ENCODE peak calls at places on chromosomes 6 and 20, in ten cellular contexts. Q, H, C, E, K, A, B, N, P and S are unnamed samples. For H3K27me3 and H3K4me1, the result is how much of the 10 kb centered on the place peaks cover.

GRCh38 chr6:36296240-36296639 is 26.4 kb downstream of the PNPLA1 start:
- DNase-seq in C (no peak), P (peak), H (no peak), A (no peak), N (no peak), B (no peak), Q (no peak), E (no peak), K (no peak), S (no peak)

GRCh38 chr6:14092301-14092700 is 25.3 kb upstream of the CD83 start:
- DNase-seq in C (no peak), N (no peak), P (no peak), K (no peak), H (no peak), E (no peak), B (no peak), Q (no peak), A (no peak), S (no peak)

GRCh38 chr6:20112206-20112605 is 100.1 kb downstream of the MBOAT1 start:
- DNase-seq in K (no peak), Q (no peak), N (no peak), P (no peak), E (no peak), B (no peak), C (no peak), H (no peak), A (no peak), S (no peak)

GRCh38 chr20:62632575-62632974 is 9.7 kb upstream of the SLCO4A1 start:
- DNase-seq in N (no peak), B (no peak), E (no peak), C (no peak), K (no peak), A (no peak), P (no peak), H (no peak), Q (no peak), S (no peak)

GRCh38 chr6:167566711-167567141 is 241.8 kb downstream of the TTLL2 start:
- DNase-seq in K (no peak), B (no peak), Q (no peak), A (no peak), P (no peak), N (no peak), H (no peak), E (no peak), C (no peak), S (no peak)

GRCh38 chr6:73648166-73648565 is 5.6 kb downstream of the SLC17A5 start:
- DNase-seq in K (no peak), H (no peak), A (no peak), E (no peak), Q (no peak), N (no peak), C (no peak), P (peak), B (no peak), S (no peak)

GRCh38 chr6:134853111-134854055 is 96.5 kb downstream of the ALDH8A1 start:
- DNase-seq in N (no peak), E (no peak), P (peak), B (no peak), C (no peak), A (no peak), H (no peak), K (no peak), Q (no peak), S (no peak)

GRCh38 chr6:35919085-35919826 is 1.6 kb downstream of the SRPK1 start:
- DNase-seq in P (peak), E (no peak), K (no peak), B (peak), C (no peak), Q (no peak), H (peak), N (no peak), A (no peak), S (no peak)

GRCh38 chr6:155521719-155522118 is 66.1 kb upstream of the NOX3 start:
- DNase-seq in C (no peak), B (no peak), A (no peak), K (no peak), H (peak), E (no peak), N (no peak), P (peak), Q (no peak), S (no peak)

GRCh38 chr6:152893187-152893586 is 89.7 kb downstream of the FBXO5 start:
- DNase-seq in B (no peak), P (no peak), C (no peak), E (no peak), Q (no peak), K (no peak), A (no peak), N (no peak), H (no peak), S (no peak)

GRCh38 chr6:74574794-74575193 is 631.1 kb downstream of the COL12A1 start:
- DNase-seq in Q (no peak), B (peak), K (peak), A (no peak), C (no peak), N (no peak), E (no peak), P (peak), H (peak), S (no peak)

GRCh38 chr6:159170999-159171712 is 2.0 kb downstream of the FNDC1 start:
- DNase-seq in C (peak), N (peak), E (no peak), A (no peak), K (no peak), Q (no peak), H (no peak), P (peak), B (peak), S (peak)

GRCh38 chr6:49913656-49914055 is 47.3 kb upstream of the CRISP1 start:
- DNase-seq in E (no peak), H (no peak), Q (no peak), C (no peak), N (no peak), P (no peak), K (no peak), A (no peak), B (no peak), S (no peak)

GRCh38 chr6:73782911-73783310 is 86.9 kb downstream of the CD109 start:
- DNase-seq in B (no peak), N (no peak), E (no peak), K (no peak), A (no peak), C (no peak), Q (no peak), H (no peak), P (no peak), S (no peak)

GRCh38 chr6:13413906-13414555 is 73.4 kb downstream of the GFOD1 start:
- DNase-seq in B (peak), E (no peak), H (no peak), K (no peak), A (no peak), N (no peak), P (peak), C (peak), Q (peak), S (peak)

GRCh38 chr20:33387177-33387576 is 14.1 kb downstream of the CDK5RAP1 start:
- DNase-seq in K (no peak), P (peak), B (no peak), C (peak), H (peak), A (no peak), E (no peak), N (no peak), Q (no peak), S (peak)

GRCh38 chr6:110999634-111000270 is 17.9 kb downstream of the RPF2 start:
- DNase-seq in N (no peak), E (no peak), H (peak), A (no peak), Q (no peak), P (peak), K (no peak), B (peak), C (no peak), S (no peak)

GRCh38 chr6:157079277-157079676 is 244.0 kb downstream of the TMEM242 start:
- DNase-seq in Q (no peak), K (no peak), P (no peak), A (no peak), C (no peak), E (no peak), N (no peak), H (no peak), B (no peak), S (no peak)

DNA sequence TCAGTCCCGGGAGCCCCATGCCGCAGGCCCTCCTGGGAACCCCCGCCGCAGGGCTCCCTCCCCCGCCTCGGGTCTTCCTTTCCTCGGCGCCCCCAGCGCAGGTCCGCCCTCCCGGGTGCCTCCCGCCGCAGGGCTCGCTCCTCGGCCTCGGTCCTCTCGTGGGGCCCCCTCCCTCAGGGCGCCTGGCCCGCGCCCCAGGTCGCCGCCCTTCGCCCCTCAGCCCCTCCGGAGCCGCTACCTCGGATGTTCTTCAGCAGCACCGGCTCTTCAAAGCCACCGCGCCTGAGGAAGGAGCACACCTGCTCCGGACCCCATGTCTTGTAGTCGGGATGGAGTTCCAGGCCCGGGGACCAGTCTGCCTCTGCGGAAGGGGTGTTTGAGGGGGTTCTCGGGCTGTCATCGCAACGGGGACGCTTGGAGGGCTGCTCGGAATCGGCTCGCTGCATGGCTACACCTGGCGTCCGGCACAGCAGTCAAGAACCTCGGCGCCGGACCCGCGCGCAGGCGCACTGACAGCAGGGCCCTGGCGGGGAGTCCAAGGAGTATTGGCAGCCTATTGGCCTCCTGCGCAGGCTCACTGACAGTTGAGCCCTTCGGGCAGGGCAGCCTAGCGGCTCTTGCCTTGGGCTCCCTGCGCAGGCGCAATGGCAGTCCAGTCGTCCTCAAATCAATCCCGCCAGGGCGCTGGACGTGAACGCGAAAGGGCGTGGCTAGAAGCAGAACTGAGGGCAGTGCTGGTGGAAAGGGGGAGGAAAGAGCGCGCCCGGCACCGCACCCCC is at the start of gene SAMHD1:
- DNase-seq in K (peak), N (peak), E (peak), B (peak), C (peak), H (peak), Q (peak), P (peak), A (peak), S (peak)
- H3K27me3 ChIP-seq in K (under half), N (under half), E (under half), B (under half), C (under half), H (under half), Q (under half), P (under half), A (under half), S (under half)

GRCh38 chr6:43911354-43911624 is 141.3 kb downstream of the VEGFA start:
- DNase-seq in N (no peak), B (no peak), K (no peak), Q (no peak), E (no peak), C (no peak), A (no peak), H (peak), P (no peak), S (no peak)

GRCh38 chr6:43911625-43912577 is 141.9 kb downstream of the VEGFA start:
- DNase-seq in B (no peak), P (no peak), H (no peak), A (no peak), C (no peak), N (no peak), E (no peak), Q (no peak), K (no peak), S (no peak)

GRCh38 chr6:43914272-43915147 is 144.5 kb downstream of the VEGFA start:
- DNase-seq in K (no peak), E (no peak), H (no peak), Q (no peak), C (no peak), B (peak), A (no peak), P (no peak), N (no peak), S (no peak)

GRCh38 chr6:43913388-43914271 is 143.6 kb downstream of the VEGFA start:
- DNase-seq in H (peak), Q (no peak), K (no peak), N (no peak), A (no peak), E (no peak), B (no peak), P (peak), C (no peak), S (peak)

GRCh38 chr6:43912598-43913387 is 142.8 kb downstream of the VEGFA start:
- DNase-seq in P (no peak), N (no peak), H (no peak), E (no peak), K (no peak), Q (no peak), B (no peak), A (no peak), C (no peak), S (no peak)
- H3K4me1 ChIP-seq in P (under half), N (under half), H (under half), E (under half), K (under half), Q (under half), B (under half), A (under half), C (under half), S (under half)

GRCh38 chr20:60792941-60793340 is 459.1 kb upstream of the CDH4 start:
- DNase-seq in H (no peak), Q (no peak), C (no peak), E (no peak), B (no peak), N (no peak), P (no peak), A (no peak), K (no peak), S (no peak)
- H3K27me3 ChIP-seq in H (under half), Q (under half), C (under half), E (under half), B (under half), N (under half), P (under half), A (under half), K (under half), S (under half)

GRCh38 chr20:25300496-25301170 is 52.7 kb downstream of the PYGB start:
- DNase-seq in H (peak), A (no peak), N (no peak), E (no peak), P (peak), K (no peak), B (peak), Q (no peak), C (no peak), S (peak)
- H3K4me1 ChIP-seq in H (half or more), A (under half), N (under half), E (under half), P (under half), K (under half), B (under half), Q (under half), C (under half), S (under half)

DNA sequence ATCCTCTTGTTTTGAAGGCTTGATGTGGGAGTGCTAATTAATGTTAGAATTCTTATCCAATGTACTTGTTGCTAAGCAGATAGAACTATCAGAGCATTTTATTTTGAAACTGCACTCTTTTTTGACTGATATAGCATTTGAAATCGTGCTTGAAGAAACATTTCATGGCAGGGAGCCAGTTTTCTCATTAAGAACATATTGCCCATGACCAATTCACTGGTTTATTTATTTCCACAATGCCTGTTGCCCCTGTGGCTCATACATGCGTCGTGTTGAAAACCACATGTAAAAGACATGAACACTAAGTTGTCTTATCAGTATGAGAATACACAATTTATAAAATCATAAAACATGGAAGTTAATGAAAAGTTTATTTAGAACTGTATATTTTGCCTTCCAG is 479.7 kb upstream of the FLRT3 start:
- DNase-seq in Q (no peak), K (no peak), P (no peak), N (no peak), A (no peak), E (no peak), H (no peak), B (no peak), C (no peak), S (no peak)
- H3K27me3 ChIP-seq in Q (under half), K (under half), P (under half), N (under half), A (under half), E (under half), H (under half), B (under half), C (under half), S (under half)

GRCh38 chr6:34061348-34061747 is 84.5 kb downstream of the GRM4 start:
- DNase-seq in A (no peak), K (no peak), C (no peak), E (no peak), N (no peak), P (no peak), Q (no peak), H (no peak), B (no peak), S (no peak)
- H3K4me1 ChIP-seq in A (under half), K (under half), C (under half), E (under half), N (under half), P (under half), Q (under half), H (under half), B (under half), S (under half)

GRCh38 chr6:104642871-104643270 is 216.8 kb downstream of the HACE1 start:
- DNase-seq in A (no peak), C (no peak), H (peak), Q (no peak), E (no peak), B (no peak), K (no peak), N (no peak), P (no peak), S (no peak)
- H3K27me3 ChIP-seq in A (under half), C (under half), H (under half), Q (under half), E (under half), B (under half), K (under half), N (under half), P (under half), S (under half)

DNA sequence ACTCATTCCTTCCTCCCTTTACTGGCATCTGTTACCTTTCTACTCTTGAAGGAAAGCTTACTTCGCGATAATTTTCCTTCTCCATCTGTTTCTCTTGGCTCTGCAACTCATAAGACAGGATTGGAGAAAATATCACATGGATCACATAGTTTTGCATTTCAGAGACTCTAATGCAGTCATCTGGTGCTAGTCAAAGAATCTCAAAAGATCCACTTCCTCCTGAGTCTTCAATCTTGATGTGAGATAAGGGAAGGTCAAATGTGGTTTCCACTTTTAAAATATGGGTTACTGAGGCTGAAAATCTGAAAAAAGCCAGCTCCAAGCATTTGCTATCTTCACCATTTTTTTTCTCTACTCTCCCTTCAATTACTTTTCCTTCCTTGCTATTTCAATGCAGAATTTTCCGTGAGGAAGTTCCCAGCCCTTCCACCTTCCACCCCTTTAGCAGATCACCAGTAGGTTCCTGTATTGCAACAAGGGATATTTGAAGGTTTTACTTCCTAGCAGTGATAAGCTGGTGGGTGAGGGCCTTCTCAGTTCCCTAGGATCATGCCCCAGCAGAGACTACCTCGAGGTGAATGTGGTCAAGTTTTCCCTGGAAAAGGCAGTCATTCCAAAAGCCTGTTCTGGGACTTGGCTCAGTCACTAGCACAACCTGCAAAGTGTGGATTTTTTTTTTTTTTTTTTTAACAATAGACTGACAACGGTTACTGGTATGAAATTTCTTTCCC is 62.7 kb upstream of the LRRC1 start:
- DNase-seq in A (no peak), K (no peak), H (no peak), Q (no peak), B (no peak), N (no peak), C (no peak), P (no peak), E (no peak), S (no peak)
- H3K4me1 ChIP-seq in A (under half), K (under half), H (under half), Q (under half), B (under half), N (under half), C (under half), P (under half), E (under half), S (under half)